ENCODE peak calls at places on chromosomes 7 and 10, in five cellular contexts. L, I, J, Q and V are unnamed samples.

GRCh38 chr7:320297-320696 is 30.3 kb downstream of the FOXL3 start:
- DNase-seq in L (peak), J (no peak), Q (no peak), I (no peak), V (no peak)

GRCh38 chr7:41206267-41206666 is 496.6 kb downstream of the INHBA start:
- DNase-seq in L (no peak), J (no peak), Q (no peak), I (no peak), V (no peak)

GRCh38 chr7:50504646-50505546 is 54.7 kb upstream of the FIGNL1 start:
- DNase-seq in J (no peak), Q (no peak), I (no peak), L (no peak), V (no peak)

GRCh38 chr10:16441106-16441850 is 4.5 kb downstream of the PTER start:
- DNase-seq in J (no peak), L (no peak), I (no peak), Q (no peak), V (no peak)

GRCh38 chr10:132861116-132861691 is 75.3 kb upstream of the NKX6-2 start:
- DNase-seq in J (no peak), L (no peak), Q (no peak), I (no peak), V (no peak)

GRCh38 chr10:111039522-111039921 is 37.3 kb upstream of the ADRA2A start:
- DNase-seq in I (no peak), J (no peak), L (no peak), Q (no peak), V (no peak)

GRCh38 chr10:110323503-110323902 is 18.8 kb upstream of the SMNDC1 start:
- DNase-seq in L (no peak), Q (no peak), I (no peak), J (no peak), V (no peak)

GRCh38 chr7:25707733-25708132 is 444.3 kb upstream of the NFE2L3 start:
- DNase-seq in L (no peak), J (no peak), I (no peak), Q (no peak), V (no peak)

GRCh38 chr10:79268717-79269116 is 78.6 kb upstream of the PPIF start:
- DNase-seq in I (no peak), Q (no peak), J (no peak), L (no peak), V (no peak)

GRCh38 chr10:48678041-48678440 is 6.6 kb upstream of the WDFY4 start:
- DNase-seq in I (no peak), L (no peak), J (no peak), Q (no peak), V (peak)

GRCh38 chr10:127243490-127244272 is 47.3 kb upstream of the INSYN2A start:
- DNase-seq in Q (peak), J (peak), I (peak), L (peak), V (no peak)

GRCh38 chr10:43667317-43667731 is 18.6 kb upstream of the ZNF32 start:
- DNase-seq in L (no peak), Q (no peak), I (peak), J (no peak), V (no peak)

GRCh38 chr7:106522691-106523090 is 138.3 kb downstream of the CCDC71L start:
- DNase-seq in Q (no peak), L (no peak), I (no peak), J (no peak), V (no peak)

GRCh38 chr10:113562693-113563092 is 9.8 kb downstream of the HABP2 start:
- DNase-seq in Q (no peak), J (no peak), L (no peak), I (no peak), V (no peak)

GRCh38 chr10:48366261-48366660 is 59.8 kb downstream of the MAPK8 start:
- DNase-seq in L (no peak), J (no peak), I (no peak), Q (no peak), V (no peak)

GRCh38 chr10:113576853-113577252 is 24.0 kb downstream of the HABP2 start:
- DNase-seq in J (no peak), L (no peak), Q (no peak), I (no peak), V (no peak)

GRCh38 chr10:4503076-4503475 is 322.9 kb upstream of the AKR1E2 start:
- DNase-seq in J (no peak), I (no peak), Q (no peak), L (no peak), V (no peak)

GRCh38 chr7:260441-261281 is 29.3 kb upstream of the FOXL3 start:
- DNase-seq in Q (no peak), L (peak), J (no peak), I (no peak), V (no peak)

GRCh38 chr10:22931948-22932347 is 4.1 kb downstream of the ARMC3 start:
- DNase-seq in J (no peak), Q (peak), I (no peak), L (no peak), V (no peak)

GRCh38 chr10:77877461-77878344 is 48.9 kb downstream of the DLG5 start:
- DNase-seq in L (peak), Q (peak), J (no peak), I (no peak), V (no peak)

GRCh38 chr7:51222916-51223315 is 93.7 kb downstream of the COBL start:
- DNase-seq in J (no peak), I (no peak), Q (no peak), L (no peak), V (peak)

GRCh38 chr7:142459557-142459963 is 201.7 kb upstream of the PRSS58 start:
- DNase-seq in Q (no peak), L (peak), J (peak), I (peak), V (no peak)

GRCh38 chr10:32199724-32200394 is 143.6 kb upstream of the KIF5B start:
- DNase-seq in L (no peak), I (no peak), Q (no peak), J (no peak), V (no peak)

GRCh38 chr10:14953452-14954000 is 370 bp downstream of the DCLRE1C start:
- DNase-seq in L (peak), Q (peak), J (peak), I (peak), V (no peak)

GRCh38 chr10:110789604-110790428 is 81.9 kb upstream of the PDCD4 start:
- DNase-seq in Q (no peak), I (no peak), J (no peak), L (no peak), V (no peak)

GRCh38 chr7:137925091-137925490 is 76.8 kb downstream of the CREB3L2 start:
- DNase-seq in L (no peak), I (no peak), J (no peak), Q (no peak), V (no peak)

GRCh38 chr7:28266377-28266776 is 85.8 kb upstream of the JAZF1 start:
- DNase-seq in I (no peak), L (no peak), Q (no peak), J (no peak), V (no peak)

GRCh38 chr7:87038993-87039716 is 20.3 kb downstream of the ELAPOR2 start:
- DNase-seq in J (no peak), I (no peak), Q (no peak), L (no peak), V (no peak)

GRCh38 chr10:14220026-14220425 is 110.7 kb downstream of the FRMD4A start:
- DNase-seq in L (no peak), Q (no peak), I (no peak), J (no peak), V (no peak)

GRCh38 chr10:33039167-33039566 is 81.1 kb upstream of the ITGB1 start:
- DNase-seq in Q (no peak), L (no peak), I (no peak), J (no peak), V (no peak)

GRCh38 chr10:121041906-121042305 is 190.7 kb downstream of the WDR11 start:
- DNase-seq in I (no peak), Q (no peak), J (no peak), L (no peak), V (no peak)

DNA sequence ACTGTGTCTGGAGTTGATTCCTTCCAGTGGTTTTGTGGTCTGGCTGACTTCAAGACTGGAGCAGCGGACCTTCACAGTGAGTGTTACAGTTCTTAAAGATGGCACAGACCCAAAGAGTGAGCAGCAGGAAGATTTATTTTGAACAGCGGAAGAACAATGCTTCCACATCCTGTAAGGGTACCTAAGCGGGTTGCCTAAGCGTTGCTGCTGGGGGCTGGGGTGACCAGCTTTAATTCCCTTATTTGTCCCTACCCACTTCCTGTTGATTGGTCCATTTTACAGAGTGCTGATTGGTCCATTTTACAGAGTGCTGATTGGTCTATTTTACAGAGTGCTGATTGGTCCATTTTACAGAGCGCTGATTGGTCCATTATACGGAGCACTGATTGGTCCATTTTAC is 13.2 kb downstream of the AKR1B15 start:
- DNase-seq in L (no peak), J (no peak), I (no peak), Q (no peak), V (no peak)
- TF ChIP-seq POLR2A in L (no peak), J (no peak), I (no peak), Q (no peak), V (no peak)

GRCh38 chr10:72344932-72345331 is 9.8 kb downstream of the DNAJB12 start:
- DNase-seq in J (no peak), L (no peak), I (no peak), Q (no peak), V (no peak)
- H3K27ac ChIP-seq in J (no peak), L (no peak), I (no peak), Q (no peak), V (no peak)

DNA sequence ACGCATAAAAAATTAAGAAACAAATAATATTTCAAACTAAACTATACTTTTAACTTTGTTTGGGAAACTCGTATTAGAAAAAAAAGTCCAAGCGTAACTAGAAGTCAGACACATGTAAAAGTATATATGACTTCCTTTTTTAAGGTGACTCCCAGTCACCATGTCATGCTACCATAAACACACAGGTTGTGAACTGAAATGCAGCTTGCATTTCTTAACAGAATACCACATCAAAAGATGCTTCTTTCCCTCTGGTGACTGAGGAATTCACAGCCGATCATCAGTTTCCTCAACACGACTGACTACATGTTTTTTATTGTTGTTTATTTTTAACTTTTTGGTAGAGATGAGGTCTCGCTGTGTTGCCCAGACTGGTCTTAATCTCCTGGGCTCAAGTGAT is 445.0 kb downstream of the PARD3 start:
- DNase-seq in Q (no peak), L (no peak), I (no peak), J (no peak), V (no peak)
- H3K4me3 ChIP-seq in Q (no peak), L (no peak), I (no peak), J (no peak), V (no peak)

GRCh38 chr10:130111115-130111847 is 651 bp upstream of the C10orf143 start:
- DNase-seq in J (peak), Q (peak), I (peak), L (peak), V (peak)
- TF ChIP-seq POLR2A in J (no peak), Q (peak), I (peak), L (peak), V (no peak)

GRCh38 chr10:51932530-51932929 is 233.1 kb upstream of the CSTF2T start:
- DNase-seq in J (no peak), Q (no peak), I (no peak), L (no peak), V (no peak)

GRCh38 chr10:51937736-51938135 is 238.3 kb upstream of the CSTF2T start:
- DNase-seq in J (no peak), L (no peak), I (no peak), Q (no peak), V (no peak)

GRCh38 chr10:51934373-51934772 is 235.0 kb upstream of the CSTF2T start:
- DNase-seq in J (no peak), Q (no peak), I (no peak), L (no peak), V (no peak)

GRCh38 chr10:51937313-51937712 is 237.9 kb upstream of the CSTF2T start:
- DNase-seq in I (no peak), L (no peak), Q (no peak), J (no peak), V (no peak)
- H3K27ac ChIP-seq in I (no peak), L (no peak), Q (no peak), J (no peak), V (no peak)

GRCh38 chr7:52909935-52910334 is 125.5 kb upstream of the POM121L12 start:
- DNase-seq in I (no peak), J (no peak), Q (no peak), L (no peak), V (no peak)
- H3K4me3 ChIP-seq in I (no peak), J (no peak), Q (no peak), L (no peak), V (no peak)

DNA sequence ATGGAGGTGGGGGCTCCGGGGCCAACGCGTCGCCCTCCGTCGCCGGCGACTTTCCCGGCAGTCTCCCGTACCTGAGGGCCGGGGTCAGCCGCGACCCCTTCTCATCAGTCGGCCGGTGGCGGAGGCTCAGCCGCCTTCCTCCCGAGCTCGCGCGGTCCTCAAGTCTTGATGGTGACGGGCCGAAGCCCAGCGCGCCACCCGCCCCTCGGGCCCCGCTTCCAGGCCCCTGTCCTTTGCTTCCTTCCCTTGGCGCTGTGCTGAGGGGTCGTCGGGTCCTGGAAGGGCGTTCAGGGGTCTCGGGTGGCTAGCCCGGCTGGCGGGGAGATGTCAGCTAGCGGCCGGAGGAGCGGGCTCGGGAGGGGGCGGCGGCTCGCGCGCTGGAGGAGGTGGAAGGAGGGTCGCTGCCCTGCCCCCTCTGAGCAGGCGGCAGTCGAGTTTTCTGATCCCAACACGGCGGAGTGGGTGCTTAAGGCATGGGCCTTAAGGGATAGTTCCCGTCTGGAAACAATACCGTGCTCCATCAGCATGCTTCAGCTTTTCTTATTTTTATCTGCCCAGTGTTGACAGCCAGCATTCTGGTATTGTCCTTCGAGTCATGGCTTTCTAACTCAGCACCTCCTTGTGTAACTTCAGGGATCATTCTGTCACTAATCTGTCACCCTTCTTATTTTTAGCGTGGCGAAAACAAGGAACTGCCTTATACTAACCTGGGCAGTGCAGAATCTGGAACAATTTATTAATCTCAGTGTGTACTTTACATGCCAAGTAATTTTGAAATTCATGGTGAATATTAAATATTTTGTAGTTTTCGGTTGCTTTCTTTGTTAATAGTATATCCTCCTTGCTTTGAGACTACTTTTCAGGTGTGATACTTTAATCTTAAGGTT is 748 bp downstream of the PHTF2 start:
- DNase-seq in I (peak), Q (no peak), J (peak), L (peak), V (no peak)
- TF ChIP-seq POLR2A in I (no peak), Q (no peak), J (no peak), L (no peak), V (no peak)

GRCh38 chr10:97583476-97583875 is 713 bp upstream of the HOGA1 start:
- DNase-seq in Q (no peak), L (no peak), I (no peak), J (no peak), V (no peak)

GRCh38 chr10:97584060-97584797 is at the start of gene HOGA1:
- DNase-seq in J (peak), I (peak), Q (no peak), L (no peak), V (no peak)

GRCh38 chr10:97584798-97585438 is 729 bp downstream of the HOGA1 start:
- DNase-seq in J (no peak), I (no peak), Q (no peak), L (no peak), V (no peak)

GRCh38 chr10:97587183-97587582 is 2.3 kb upstream of the C10orf62 start:
- DNase-seq in I (no peak), L (no peak), Q (no peak), J (no peak), V (no peak)

GRCh38 chr10:97585439-97585811 is 1.2 kb downstream of the HOGA1 start:
- DNase-seq in I (no peak), J (no peak), L (no peak), Q (no peak), V (no peak)
- H3K27ac ChIP-seq in I (peak), J (no peak), L (no peak), Q (no peak), V (no peak)